ENCODE peak calls at places on chromosomes 12 and 14, in four cellular contexts. One of them, this sample, is unnamed.

GRCh38 chr14:94043111-94043755 is 17.1 kb downstream of the OTUB2 start:
- DNase-seq in endothelial cell: no peak
- DNase-seq in dorsolateral prefrontal cortex: no peak
- DNase-seq in iPS DF 6.9: no peak
- DNase-seq in this sample: no peak

GRCh38 chr12:132836803-132837331 is 8.2 kb upstream of the GOLGA3 start:
- DNase-seq in endothelial cell: no peak
- DNase-seq in dorsolateral prefrontal cortex: no peak
- DNase-seq in iPS DF 6.9: no peak
- DNase-seq in this sample: no peak

GRCh38 chr14:34368115-34368970 is 93.7 kb downstream of the SPTSSA start:
- DNase-seq in endothelial cell: no peak
- DNase-seq in dorsolateral prefrontal cortex: no peak
- DNase-seq in iPS DF 6.9: no peak
- DNase-seq in this sample: no peak

GRCh38 chr12:27571463-27571862 is 47.5 kb downstream of the PPFIBP1 start:
- DNase-seq in endothelial cell: no peak
- DNase-seq in dorsolateral prefrontal cortex: no peak
- DNase-seq in iPS DF 6.9: no peak
- DNase-seq in this sample: no peak

GRCh38 chr12:73547421-73547820 is 990.2 kb upstream of the ATXN7L3B start:
- DNase-seq in endothelial cell: no peak
- DNase-seq in dorsolateral prefrontal cortex: no peak
- DNase-seq in iPS DF 6.9: no peak
- DNase-seq in this sample: no peak

GRCh38 chr12:91575631-91576030 is 393.0 kb upstream of the DCN start:
- DNase-seq in endothelial cell: no peak
- DNase-seq in dorsolateral prefrontal cortex: no peak
- DNase-seq in iPS DF 6.9: no peak
- DNase-seq in this sample: no peak

GRCh38 chr12:130775953-130776856 is 60.1 kb upstream of the RIMBP2 start:
- DNase-seq in endothelial cell: peak
- DNase-seq in dorsolateral prefrontal cortex: peak
- DNase-seq in iPS DF 6.9: no peak
- DNase-seq in this sample: peak

GRCh38 chr12:94033112-94033511 is 115.3 kb upstream of the PLXNC1 start:
- DNase-seq in endothelial cell: no peak
- DNase-seq in dorsolateral prefrontal cortex: no peak
- DNase-seq in iPS DF 6.9: no peak
- DNase-seq in this sample: no peak

GRCh38 chr12:130164931-130165330 is 2.7 kb downstream of the FZD10 start:
- DNase-seq in endothelial cell: no peak
- DNase-seq in dorsolateral prefrontal cortex: no peak
- DNase-seq in iPS DF 6.9: no peak
- DNase-seq in this sample: no peak

GRCh38 chr14:99755629-99756603 is 37.3 kb upstream of the EML1 start:
- DNase-seq in endothelial cell: no peak
- DNase-seq in dorsolateral prefrontal cortex: peak
- DNase-seq in iPS DF 6.9: no peak
- DNase-seq in this sample: peak

GRCh38 chr14:101151226-101151929 is 247.9 kb upstream of the RTL1 start:
- DNase-seq in endothelial cell: no peak
- DNase-seq in dorsolateral prefrontal cortex: no peak
- DNase-seq in iPS DF 6.9: no peak
- DNase-seq in this sample: no peak

GRCh38 chr14:50835280-50835679 is 4.3 kb upstream of the NIN start:
- DNase-seq in endothelial cell: no peak
- DNase-seq in dorsolateral prefrontal cortex: no peak
- DNase-seq in iPS DF 6.9: no peak
- DNase-seq in this sample: no peak

GRCh38 chr14:50045039-50045711 is 71.2 kb downstream of the VCPKMT start:
- DNase-seq in endothelial cell: no peak
- DNase-seq in dorsolateral prefrontal cortex: no peak
- DNase-seq in iPS DF 6.9: no peak
- DNase-seq in this sample: no peak

GRCh38 chr14:76352639-76353281 is 23.2 kb upstream of the ESRRB start:
- DNase-seq in endothelial cell: peak
- DNase-seq in dorsolateral prefrontal cortex: peak
- DNase-seq in iPS DF 6.9: no peak
- DNase-seq in this sample: no peak

GRCh38 chr14:21069388-21070082 is 569 bp upstream of the ARHGEF40 start:
- DNase-seq in endothelial cell: peak
- DNase-seq in dorsolateral prefrontal cortex: peak
- DNase-seq in iPS DF 6.9: no peak
- DNase-seq in this sample: peak

GRCh38 chr14:72420749-72421452 is 473.0 kb downstream of the DPF3 start:
- DNase-seq in endothelial cell: peak
- DNase-seq in dorsolateral prefrontal cortex: peak
- DNase-seq in iPS DF 6.9: peak
- DNase-seq in this sample: peak

GRCh38 chr12:82436354-82436753 is 78.0 kb downstream of the METTL25 start:
- DNase-seq in endothelial cell: no peak
- DNase-seq in dorsolateral prefrontal cortex: no peak
- DNase-seq in iPS DF 6.9: no peak
- DNase-seq in this sample: no peak

GRCh38 chr14:99201351-99202073 is 70.5 kb downstream of the BCL11B start:
- DNase-seq in endothelial cell: no peak
- DNase-seq in dorsolateral prefrontal cortex: no peak
- DNase-seq in iPS DF 6.9: no peak
- DNase-seq in this sample: no peak

GRCh38 chr12:62347922-62348650 is 87.9 kb downstream of the USP15 start:
- DNase-seq in endothelial cell: no peak
- DNase-seq in dorsolateral prefrontal cortex: no peak
- DNase-seq in iPS DF 6.9: no peak
- DNase-seq in this sample: no peak